ENCODE peak calls at places on chromosomes 13 and 19, in ten cellular contexts. Z, R, P, W, N, I, U, V, A and K are unnamed samples.
A peak's percentile ranks its signal among the peaks of the same experiment; 100 is the strongest.

GRCh38 chr13:71218960-71219359 is 648.0 kb downstream of the DACH1 start:
- DNase-seq in N (no peak), R (no peak), A (no peak), Z (no peak), I (no peak), U (no peak), V (no peak), P (no peak), W (no peak), K (no peak)

GRCh38 chr13:87334176-87334575 is 337.0 kb upstream of the SLITRK5 start:
- DNase-seq in N (no peak), U (no peak), R (no peak), Z (no peak), I (no peak), A (no peak), V (no peak), P (no peak), W (no peak), K (no peak)

GRCh38 chr13:78317030-78317429 is 286.3 kb downstream of the POU4F1 start:
- DNase-seq in N (no peak), Z (no peak), U (no peak), P (no peak), V (no peak), R (no peak), W (no peak), I (no peak), A (no peak), K (no peak)

GRCh38 chr19:49224856-49225255 is 67.3 kb downstream of the TRPM4 start:
- DNase-seq in I (peak; percentile 68), V (no peak), W (no peak), N (peak; percentile 26), P (no peak), Z (no peak), R (peak; percentile 57), U (no peak), A (no peak), K (no peak)

GRCh38 chr19:2419754-2420153 is 7.6 kb downstream of the TIMM13 start:
- DNase-seq in R (no peak), W (no peak), I (no peak), V (no peak), A (no peak), U (no peak), N (no peak), P (no peak), Z (no peak), K (no peak)

GRCh38 chr19:45403781-45404556 is 900 bp downstream of the PPP1R13L start:
- DNase-seq in U (no peak), I (peak; percentile 82), A (no peak), R (no peak), W (peak; percentile 39), N (peak; percentile 71), P (peak; percentile 85), V (no peak), Z (peak; percentile 48), K (no peak)

GRCh38 chr13:31073859-31074718 is 87.6 kb downstream of the HSPH1 start:
- DNase-seq in V (no peak), A (no peak), P (no peak), R (peak; percentile 69), I (no peak), N (peak; percentile 82), W (no peak), U (no peak), Z (peak; percentile 4), K (no peak)

GRCh38 chr13:26965976-26966375 is 205.4 kb upstream of the GPR12 start:
- DNase-seq in U (no peak), W (no peak), Z (no peak), I (no peak), R (peak; percentile 93), V (no peak), P (peak; percentile 91), A (no peak), N (no peak), K (no peak)

GRCh38 chr13:86185107-86185506 is 385.9 kb upstream of the SLITRK6 start:
- DNase-seq in I (no peak), U (no peak), P (no peak), W (no peak), V (no peak), A (no peak), R (no peak), Z (no peak), N (no peak), K (no peak)

GRCh38 chr19:19661141-19661674 is 2.3 kb downstream of the ATP13A1 start:
- DNase-seq in Z (no peak), P (no peak), R (no peak), A (no peak), V (no peak), N (no peak), I (no peak), W (no peak), U (no peak), K (no peak)